ENCODE peak calls at places on chromosomes 13 and 19, in six cellular contexts. Y is IMR-90, N is Panc1, I is Peyer's patch, W is GM20000, Q is foreskin fibroblast. O is an unnamed sample.
A peak's percentile ranks its signal among the peaks of the same experiment; 100 is the strongest.

GRCh38 chr19:23823952-23824389 is 65.3 kb upstream of the ZNF681 start:
- DNase-seq in N (no peak), W (no peak), I (no peak), Q (no peak), Y (no peak), O (no peak)

GRCh38 chr19:31140717-31141116 is 208.5 kb downstream of the TSHZ3 start:
- DNase-seq in Y (peak; percentile 55), N (no peak), Q (peak; percentile 26), W (no peak), I (no peak), O (no peak)

GRCh38 chr13:97435794-97436193 is 1.8 kb downstream of the RAP2A start:
- DNase-seq in I (no peak), N (no peak), Y (no peak), W (peak; percentile 11), Q (peak; percentile 14), O (no peak)

GRCh38 chr19:16043156-16043757 is 33.0 kb upstream of the TPM4 start:
- DNase-seq in Q (no peak), I (no peak), N (no peak), W (no peak), Y (no peak), O (no peak)

GRCh38 chr19:12676384-12676792 is 5.3 kb downstream of the DHPS start:
- DNase-seq in W (peak; percentile 78), Q (peak; percentile 59), I (peak; percentile 86), Y (peak; percentile 66), N (peak; percentile 47), O (peak; percentile 85)

GRCh38 chr13:109938255-109938936 is 152.0 kb upstream of the IRS2 start:
- DNase-seq in I (no peak), Q (peak; percentile 81), N (no peak), W (no peak), Y (peak; percentile 93), O (no peak)

GRCh38 chr19:33303791-33304759 is 1.7 kb upstream of the CEBPA start:
- DNase-seq in W (peak; percentile 34), Y (no peak), Q (no peak), I (no peak), N (no peak), O (peak; percentile 42)

GRCh38 chr13:98447881-98448641 is 128.8 kb downstream of the STK24 start:
- DNase-seq in Q (no peak), Y (no peak), N (no peak), I (peak; percentile 72), W (no peak), O (no peak)

GRCh38 chr13:76976488-76976887 is 15.4 kb upstream of the CLN5 start:
- DNase-seq in N (no peak), I (no peak), W (no peak), Y (no peak), Q (peak; percentile 18), O (no peak)

GRCh38 chr13:48578516-48579166 is 45.8 kb upstream of the RCBTB2 start:
- DNase-seq in Q (no peak), N (no peak), W (no peak), I (no peak), Y (no peak), O (no peak)

GRCh38 chr19:52691215-52691610 is 43.6 kb downstream of the ZNF611 start:
- DNase-seq in I (no peak), N (no peak), Y (no peak), Q (no peak), W (no peak), O (no peak)

GRCh38 chr19:17394891-17395415 is 957 bp upstream of the CCDC194 start:
- DNase-seq in N (no peak), I (peak; percentile 54), W (peak; percentile 81), Y (peak; percentile 53), Q (no peak), O (peak; percentile 81)

GRCh38 chr13:27403727-27404385 is 20.6 kb upstream of the GTF3A start:
- DNase-seq in Q (no peak), I (no peak), Y (no peak), N (no peak), W (no peak), O (no peak)

GRCh38 chr19:35851213-35852028 is 883 bp downstream of the NPHS1 start:
- DNase-seq in Q (no peak), W (no peak), N (no peak), Y (no peak), I (no peak), O (no peak)

GRCh38 chr13:21719463-21719862 is 48.6 kb downstream of the FGF9 start:
- DNase-seq in W (no peak), N (no peak), Y (no peak), Q (no peak), I (no peak), O (no peak)

GRCh38 chr13:44296856-44297255 is 76.8 kb upstream of the SERP2 start:
- DNase-seq in Y (no peak), W (no peak), I (no peak), Q (no peak), N (no peak), O (no peak)

GRCh38 chr19:31152906-31153305 is 196.3 kb downstream of the TSHZ3 start:
- DNase-seq in I (no peak), N (no peak), Q (peak; percentile 14), W (no peak), Y (peak; percentile 38), O (no peak)

GRCh38 chr13:60837806-60838205 is 440.8 kb downstream of the TDRD3 start:
- DNase-seq in W (no peak), I (no peak), N (no peak), Y (no peak), Q (no peak), O (no peak)

GRCh38 chr13:60836821-60837220 is 439.8 kb downstream of the TDRD3 start:
- DNase-seq in Y (no peak), W (no peak), N (no peak), Q (no peak), I (no peak), O (no peak)

DNA sequence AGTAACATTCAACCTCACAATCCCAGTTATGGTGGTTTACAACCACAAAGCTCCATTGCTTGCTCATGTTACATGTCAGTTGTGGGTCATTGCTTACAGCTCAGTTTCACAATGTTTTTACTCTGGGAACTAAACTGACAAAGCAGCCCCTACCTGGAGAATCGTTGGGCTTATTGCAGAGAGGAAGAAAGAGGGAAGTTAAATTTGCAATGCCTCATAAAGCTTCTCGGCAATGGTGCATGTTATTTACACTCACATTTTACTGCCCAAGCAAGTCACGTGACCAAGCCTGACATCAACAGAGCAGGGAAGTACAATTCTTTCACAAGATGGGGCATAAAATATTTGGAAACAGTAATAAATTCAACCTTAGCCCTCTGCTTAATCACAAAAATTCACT is 441.6 kb downstream of the TDRD3 start:
- DNase-seq in I (no peak), Q (no peak), N (no peak), Y (no peak), W (no peak), O (no peak)
- TF ChIP-seq CTCF in I (no peak), Q (no peak), N (no peak), Y (no peak), W (no peak), O (no peak)

GRCh38 chr19:48319647-48320537 is 5.5 kb upstream of the EMP3 start:
- DNase-seq in I (peak; percentile 91), N (no peak), Q (peak; percentile 67), W (peak; percentile 67), Y (peak; percentile 75), O (peak; percentile 61)
- TF ChIP-seq CTCF in I (peak; percentile 70), N (peak; percentile 88), Q (peak; percentile 86), W (peak; percentile 60), Y (peak; percentile 92), O (peak; percentile 91)

DNA sequence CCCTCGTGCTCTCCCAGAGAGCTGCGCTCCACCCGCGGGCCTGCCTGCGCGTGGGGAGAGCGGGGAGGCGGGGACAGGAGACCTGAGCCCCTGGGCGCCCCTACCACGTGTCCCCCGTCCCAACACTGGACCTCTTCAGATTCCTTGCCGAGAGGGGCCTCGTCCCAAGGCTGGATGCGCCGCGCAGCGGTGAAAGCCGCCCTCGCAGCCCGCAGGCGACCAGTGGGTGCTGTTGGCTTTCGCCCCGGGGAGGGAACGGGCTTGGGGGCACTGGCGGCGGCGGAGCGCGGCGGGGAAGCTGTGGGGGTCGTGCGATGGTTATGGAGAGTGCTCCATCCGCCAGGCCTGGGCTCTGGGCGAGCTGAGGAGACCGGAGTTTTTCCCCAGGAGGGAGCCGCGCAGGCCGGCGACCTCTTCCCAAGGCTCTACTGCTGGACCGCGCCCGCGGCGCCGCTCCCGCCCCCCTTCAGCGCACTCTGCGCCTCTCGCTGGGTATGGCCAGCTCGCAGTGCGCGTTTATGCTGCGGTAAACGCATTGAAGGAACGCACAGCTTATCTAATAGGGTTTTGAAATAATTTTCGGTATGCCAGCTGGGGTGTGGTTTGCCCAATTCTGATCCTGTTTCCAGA is 17.2 kb upstream of the RNF17 start:
- DNase-seq in W (peak; percentile 65), I (no peak), Q (no peak), N (no peak), Y (no peak), O (peak; percentile 60)
- TF ChIP-seq CTCF in W (peak; percentile 41), I (no peak), Q (no peak), N (peak; percentile 54), Y (no peak), O (peak; percentile 47)

DNA sequence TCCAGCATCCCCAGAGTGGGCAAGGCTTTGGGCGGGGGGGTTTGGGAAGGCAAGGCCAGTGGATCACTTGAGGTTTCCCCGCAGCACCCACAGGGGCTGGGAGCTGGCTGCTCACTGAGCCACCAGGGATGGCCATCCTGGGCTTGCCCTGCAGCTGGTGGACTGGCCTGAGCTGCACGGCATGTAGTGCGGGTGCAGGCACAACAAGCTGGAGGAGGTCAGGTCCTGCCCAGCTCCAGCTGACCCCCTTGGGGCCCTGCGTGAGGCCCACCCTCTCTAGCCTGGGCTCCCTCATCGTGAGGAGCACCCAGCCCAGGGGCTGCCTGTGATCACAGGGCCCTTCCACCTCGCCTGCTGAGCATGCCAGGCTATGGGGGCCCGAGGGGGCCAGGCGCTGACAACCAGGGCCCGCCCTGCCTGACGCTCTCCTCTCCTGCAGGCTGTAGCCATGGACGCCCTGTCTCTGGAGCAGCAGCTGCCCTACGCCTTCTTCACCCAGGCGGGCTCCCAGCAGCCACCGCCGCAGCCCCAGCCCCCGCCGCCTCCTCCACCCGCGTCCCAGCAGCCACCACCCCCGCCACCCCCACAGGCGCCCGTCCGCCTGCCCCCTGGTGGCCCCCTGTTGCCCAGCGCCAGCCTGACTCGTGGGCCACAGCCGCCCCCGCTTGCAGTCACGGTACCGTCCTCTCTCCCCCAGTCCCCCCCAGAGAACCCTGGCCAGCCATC is 22.9 kb downstream of the COMP start:
- DNase-seq in I (no peak), Q (no peak), N (no peak), Y (no peak), W (no peak), O (no peak)
- TF ChIP-seq CTCF in I (no peak), Q (no peak), N (no peak), Y (no peak), W (no peak), O (no peak)

DNA sequence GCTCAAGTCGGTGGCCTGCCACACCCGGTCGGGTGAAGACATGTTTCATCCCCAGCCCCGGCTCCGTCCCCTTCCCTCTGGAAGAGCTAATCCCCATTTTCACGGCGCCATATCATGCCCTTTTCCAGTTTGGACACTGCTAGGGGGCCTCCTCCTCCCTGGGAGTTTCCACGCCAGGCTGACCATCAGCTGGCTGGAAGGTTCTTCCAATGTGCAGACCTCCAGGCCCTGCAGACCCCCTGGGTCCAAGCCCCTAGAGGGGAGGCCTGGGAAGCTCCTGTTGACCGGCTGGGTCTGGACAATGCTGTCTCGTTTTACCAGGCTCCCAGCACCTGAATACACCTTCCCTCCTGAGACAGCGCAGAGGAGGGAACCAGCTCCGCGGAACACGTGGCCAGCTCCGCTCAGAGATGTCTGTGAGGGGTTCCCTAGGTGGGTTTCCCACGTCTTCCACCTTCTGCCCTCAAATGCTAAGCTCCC is 44.7 kb upstream of the RANBP3 start:
- DNase-seq in N (no peak), Y (no peak), Q (no peak), W (no peak), I (no peak), O (no peak)
- TF ChIP-seq CTCF in N (no peak), Y (no peak), Q (no peak), W (no peak), I (no peak), O (no peak)

O was measured in GM13977.